ENCODE peak calls at places on chromosomes 7 and 10, in nine cellular contexts. One of them, this sample, is unnamed.

GRCh38 chr10:48445932-48446331 is 139.5 kb downstream of the MAPK8 start:
- DNase-seq in H9: no peak
- DNase-seq in HFF-Myc: no peak
- DNase-seq in CD4-positive, alpha-beta T cell: no peak
- DNase-seq in lower leg skin: no peak
- DNase-seq in heart right ventricle: no peak
- DNase-seq in AG10803: no peak
- DNase-seq in fibroblast of villous mesenchyme: no peak
- DNase-seq in cardiac fibroblast: no peak
- DNase-seq in this sample: no peak

GRCh38 chr7:106568002-106568679 is 92.8 kb downstream of the CCDC71L start:
- DNase-seq in H9: no peak
- DNase-seq in HFF-Myc: no peak
- DNase-seq in CD4-positive, alpha-beta T cell: no peak
- DNase-seq in lower leg skin: no peak
- DNase-seq in heart right ventricle: no peak
- DNase-seq in AG10803: no peak
- DNase-seq in fibroblast of villous mesenchyme: no peak
- DNase-seq in cardiac fibroblast: no peak
- DNase-seq in this sample: no peak

GRCh38 chr7:28961972-28962371 is 3.8 kb upstream of the TRIL start:
- DNase-seq in H9: peak
- DNase-seq in HFF-Myc: no peak
- DNase-seq in CD4-positive, alpha-beta T cell: no peak
- DNase-seq in lower leg skin: no peak
- DNase-seq in heart right ventricle: no peak
- DNase-seq in AG10803: no peak
- DNase-seq in fibroblast of villous mesenchyme: no peak
- DNase-seq in cardiac fibroblast: no peak
- DNase-seq in this sample: no peak

GRCh38 chr10:121457729-121458128 is 140.5 kb downstream of the FGFR2 start:
- DNase-seq in H9: no peak
- DNase-seq in HFF-Myc: no peak
- DNase-seq in CD4-positive, alpha-beta T cell: no peak
- DNase-seq in lower leg skin: no peak
- DNase-seq in heart right ventricle: no peak
- DNase-seq in AG10803: no peak
- DNase-seq in fibroblast of villous mesenchyme: no peak
- DNase-seq in cardiac fibroblast: no peak
- DNase-seq in this sample: no peak

GRCh38 chr7:95011156-95011928 is 103.9 kb downstream of the PPP1R9A start:
- DNase-seq in H9: no peak
- DNase-seq in HFF-Myc: no peak
- DNase-seq in CD4-positive, alpha-beta T cell: no peak
- DNase-seq in lower leg skin: no peak
- DNase-seq in heart right ventricle: no peak
- DNase-seq in AG10803: peak
- DNase-seq in fibroblast of villous mesenchyme: no peak
- DNase-seq in cardiac fibroblast: peak
- DNase-seq in this sample: peak

GRCh38 chr10:78559514-78560392 is 509.0 kb upstream of the ZMIZ1 start:
- DNase-seq in H9: peak
- DNase-seq in HFF-Myc: no peak
- DNase-seq in CD4-positive, alpha-beta T cell: no peak
- DNase-seq in lower leg skin: no peak
- DNase-seq in heart right ventricle: no peak
- DNase-seq in AG10803: no peak
- DNase-seq in fibroblast of villous mesenchyme: no peak
- DNase-seq in cardiac fibroblast: no peak
- DNase-seq in this sample: no peak

GRCh38 chr7:117731455-117731854 is 141.8 kb downstream of the CTTNBP2 start:
- DNase-seq in H9: no peak
- DNase-seq in HFF-Myc: no peak
- DNase-seq in CD4-positive, alpha-beta T cell: no peak
- DNase-seq in lower leg skin: peak
- DNase-seq in heart right ventricle: no peak
- DNase-seq in AG10803: no peak
- DNase-seq in fibroblast of villous mesenchyme: no peak
- DNase-seq in cardiac fibroblast: no peak
- DNase-seq in this sample: no peak

GRCh38 chr7:81877890-81878289 is 108.0 kb upstream of the HGF start:
- DNase-seq in H9: no peak
- DNase-seq in HFF-Myc: no peak
- DNase-seq in CD4-positive, alpha-beta T cell: no peak
- DNase-seq in lower leg skin: no peak
- DNase-seq in heart right ventricle: no peak
- DNase-seq in AG10803: no peak
- DNase-seq in fibroblast of villous mesenchyme: no peak
- DNase-seq in cardiac fibroblast: no peak
- DNase-seq in this sample: no peak

GRCh38 chr10:101071266-101071884 is 9.6 kb downstream of the KAZALD1 start:
- DNase-seq in H9: no peak
- DNase-seq in HFF-Myc: no peak
- DNase-seq in CD4-positive, alpha-beta T cell: no peak
- DNase-seq in lower leg skin: no peak
- DNase-seq in heart right ventricle: no peak
- DNase-seq in AG10803: no peak
- DNase-seq in fibroblast of villous mesenchyme: no peak
- DNase-seq in cardiac fibroblast: peak
- DNase-seq in this sample: no peak

DNA sequence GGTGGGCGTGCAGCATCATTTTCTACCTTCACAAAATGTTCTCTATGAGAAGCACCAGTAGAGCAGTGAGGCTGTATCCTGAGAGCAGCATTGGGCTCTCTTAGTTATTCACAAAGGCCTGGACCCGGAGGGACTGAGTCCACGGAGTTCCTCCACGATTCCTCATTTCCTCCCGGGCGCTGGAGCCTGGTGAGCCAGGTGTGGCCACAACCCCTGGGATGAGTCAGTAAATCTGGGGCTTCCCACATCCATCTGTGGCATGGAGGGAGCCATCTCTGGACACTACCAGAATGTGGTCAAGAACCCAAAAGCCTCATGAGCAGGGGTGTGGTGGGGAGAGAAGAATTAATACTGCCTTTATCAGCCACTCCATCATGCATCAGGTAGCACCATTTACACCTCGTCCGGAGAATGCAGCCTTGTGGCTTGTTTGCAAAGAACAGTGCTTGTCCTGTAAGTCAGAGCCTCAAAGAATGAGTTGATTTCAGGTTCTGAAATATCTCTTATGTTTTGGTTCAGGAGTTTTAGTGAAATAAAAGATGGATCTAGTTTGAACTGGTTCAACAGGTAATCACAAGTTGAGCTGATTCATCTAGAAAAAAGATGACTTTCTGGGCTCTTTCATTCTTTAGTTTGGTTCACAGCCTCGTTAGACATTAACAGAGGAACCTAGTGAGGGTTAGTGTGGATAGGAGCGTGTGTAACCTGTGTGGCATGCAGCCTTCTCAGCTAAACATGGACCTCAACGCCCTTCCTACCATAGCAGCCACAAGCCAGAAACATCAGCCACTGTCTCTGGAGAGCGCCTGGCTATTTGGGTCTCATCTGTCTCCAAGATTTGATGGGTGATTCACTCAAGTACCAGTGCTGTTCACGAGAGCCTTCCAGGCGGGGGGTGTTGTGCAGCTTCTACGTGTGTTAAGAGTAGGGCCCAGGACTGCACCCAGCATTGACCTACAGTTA is 95.2 kb downstream of the WDR37 start:
- DNase-seq in H9: no peak
- DNase-seq in HFF-Myc: no peak
- DNase-seq in CD4-positive, alpha-beta T cell: no peak
- DNase-seq in lower leg skin: no peak
- DNase-seq in heart right ventricle: no peak
- DNase-seq in AG10803: no peak
- DNase-seq in fibroblast of villous mesenchyme: no peak
- DNase-seq in cardiac fibroblast: no peak
- DNase-seq in this sample: no peak
- TF ChIP-seq CTCF in H9: no peak
- TF ChIP-seq CTCF in HFF-Myc: no peak
- TF ChIP-seq CTCF in CD4-positive, alpha-beta T cell: no peak
- TF ChIP-seq CTCF in lower leg skin: no peak
- TF ChIP-seq CTCF in heart right ventricle: no peak
- TF ChIP-seq CTCF in AG10803: no peak
- TF ChIP-seq CTCF in fibroblast of villous mesenchyme: no peak
- TF ChIP-seq CTCF in cardiac fibroblast: no peak
- TF ChIP-seq CTCF in this sample: no peak

DNA sequence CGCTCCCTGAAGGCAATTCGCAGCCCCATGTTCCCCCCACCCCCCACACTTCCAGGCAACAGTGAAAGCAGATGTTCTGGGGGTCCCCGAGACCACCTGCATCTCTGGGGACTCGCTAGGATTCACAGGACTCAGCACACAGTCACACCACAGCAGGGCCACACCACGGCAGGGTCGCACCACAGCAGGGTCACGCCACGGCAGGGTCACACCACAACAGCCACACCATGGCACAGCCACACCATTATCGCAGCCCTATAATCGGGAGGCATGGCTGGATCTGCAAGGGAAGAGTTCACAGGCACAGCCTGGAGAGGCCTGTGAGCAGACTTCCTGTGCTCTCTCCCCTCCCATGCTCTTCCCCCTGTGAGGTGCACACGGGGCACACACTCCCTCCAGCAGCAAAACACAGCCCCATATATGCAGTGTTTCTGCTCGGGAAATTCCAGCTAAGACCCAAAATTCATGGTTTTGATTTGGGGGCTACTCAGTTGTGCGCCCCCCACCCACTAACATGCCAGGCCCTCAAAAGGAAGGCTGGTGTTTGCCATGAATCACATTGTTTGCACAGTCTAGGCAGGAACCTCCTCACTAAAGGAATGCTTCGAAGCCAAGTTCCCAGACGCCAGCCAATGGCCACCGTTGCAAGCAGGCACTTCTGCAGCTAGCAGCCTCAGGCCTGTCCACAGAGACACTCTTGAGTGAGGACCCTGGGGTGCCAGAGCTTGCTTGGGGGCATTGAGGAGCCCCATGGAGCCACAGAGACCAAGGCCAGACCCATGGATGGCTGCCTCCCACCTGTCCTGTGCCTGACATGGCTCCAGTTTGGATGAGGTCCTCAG is 7.0 kb upstream of the DPYSL4 start:
- DNase-seq in H9: no peak
- DNase-seq in HFF-Myc: no peak
- DNase-seq in CD4-positive, alpha-beta T cell: no peak
- DNase-seq in lower leg skin: no peak
- DNase-seq in heart right ventricle: no peak
- DNase-seq in AG10803: no peak
- DNase-seq in fibroblast of villous mesenchyme: no peak
- DNase-seq in cardiac fibroblast: no peak
- DNase-seq in this sample: no peak
- TF ChIP-seq CTCF in H9: no peak
- TF ChIP-seq CTCF in HFF-Myc: no peak
- TF ChIP-seq CTCF in CD4-positive, alpha-beta T cell: no peak
- TF ChIP-seq CTCF in lower leg skin: no peak
- TF ChIP-seq CTCF in heart right ventricle: no peak
- TF ChIP-seq CTCF in AG10803: no peak
- TF ChIP-seq CTCF in fibroblast of villous mesenchyme: no peak
- TF ChIP-seq CTCF in cardiac fibroblast: no peak
- TF ChIP-seq CTCF in this sample: no peak

GRCh38 chr7:4830176-4830575 is 31.7 kb downstream of the PAPOLB start:
- DNase-seq in H9: peak
- DNase-seq in HFF-Myc: peak
- DNase-seq in CD4-positive, alpha-beta T cell: peak
- DNase-seq in lower leg skin: no peak
- DNase-seq in heart right ventricle: peak
- DNase-seq in AG10803: peak
- DNase-seq in fibroblast of villous mesenchyme: peak
- DNase-seq in cardiac fibroblast: peak
- DNase-seq in this sample: peak
- TF ChIP-seq CTCF in H9: peak
- TF ChIP-seq CTCF in HFF-Myc: peak
- TF ChIP-seq CTCF in CD4-positive, alpha-beta T cell: peak
- TF ChIP-seq CTCF in lower leg skin: no peak
- TF ChIP-seq CTCF in heart right ventricle: peak
- TF ChIP-seq CTCF in AG10803: peak
- TF ChIP-seq CTCF in fibroblast of villous mesenchyme: peak
- TF ChIP-seq CTCF in cardiac fibroblast: peak
- TF ChIP-seq CTCF in this sample: peak

DNA sequence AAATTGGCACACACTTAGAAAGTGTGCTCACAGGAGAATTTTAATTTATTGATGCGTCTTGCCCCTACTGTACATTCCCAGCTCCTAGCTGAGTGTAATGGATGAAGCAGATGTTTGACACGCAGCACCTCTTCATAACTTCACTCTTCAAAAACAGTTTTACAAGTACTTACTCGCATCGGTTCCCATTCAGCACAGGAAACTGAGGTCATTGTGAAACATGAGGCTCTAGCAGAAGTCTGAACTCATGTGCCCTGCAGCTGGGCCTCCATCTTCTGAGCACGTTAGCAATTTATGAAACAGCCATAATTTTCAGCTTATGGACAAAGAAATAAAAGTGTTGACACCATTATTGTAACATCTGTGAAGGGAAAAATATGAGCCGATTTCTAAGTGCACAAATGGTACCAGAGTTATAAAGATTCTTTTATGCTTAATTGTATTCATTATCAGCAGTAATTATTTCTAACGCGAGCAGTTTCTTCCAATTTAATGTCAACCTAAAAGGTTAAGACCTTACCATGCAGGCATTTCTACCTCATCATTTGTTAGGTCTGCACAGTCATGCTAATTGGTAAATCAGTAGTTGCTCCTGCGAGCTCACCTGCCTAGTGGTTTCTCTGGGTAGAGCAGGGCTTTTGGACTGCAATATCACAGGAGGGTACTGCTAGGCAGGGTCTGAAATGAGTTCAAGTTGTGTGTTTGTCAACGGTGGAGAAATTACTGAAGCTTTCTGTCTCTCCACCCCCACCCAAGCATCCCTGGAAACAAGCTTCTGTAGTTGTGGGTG is 558.7 kb upstream of the MGMT start:
- DNase-seq in H9: peak
- DNase-seq in HFF-Myc: no peak
- DNase-seq in CD4-positive, alpha-beta T cell: no peak
- DNase-seq in lower leg skin: no peak
- DNase-seq in heart right ventricle: no peak
- DNase-seq in AG10803: no peak
- DNase-seq in fibroblast of villous mesenchyme: peak
- DNase-seq in cardiac fibroblast: peak
- DNase-seq in this sample: no peak
- TF ChIP-seq CTCF in H9: peak
- TF ChIP-seq CTCF in HFF-Myc: no peak
- TF ChIP-seq CTCF in CD4-positive, alpha-beta T cell: no peak
- TF ChIP-seq CTCF in lower leg skin: no peak
- TF ChIP-seq CTCF in heart right ventricle: no peak
- TF ChIP-seq CTCF in AG10803: no peak
- TF ChIP-seq CTCF in fibroblast of villous mesenchyme: no peak
- TF ChIP-seq CTCF in cardiac fibroblast: no peak
- TF ChIP-seq CTCF in this sample: no peak